ENCODE peak calls at places on chromosomes 12 and 14, in four cellular contexts. R is K562, T is GM12878, E is SK-N-SH. I is an unnamed sample.
A peak's percentile ranks its signal among the peaks of the same experiment; 100 is the strongest.

GRCh38 chr12:5521456-5522325 is 89.8 kb downstream of the NTF3 start:
- DNase-seq in R (no peak), T (no peak), E (no peak), I (no peak)

GRCh38 chr12:100151769-100152168 is 9.1 kb upstream of the BLTP3B start:
- DNase-seq in E (no peak), T (no peak), R (no peak), I (no peak)

GRCh38 chr12:26124491-26125450 is at the start of gene BHLHE41:
- DNase-seq in R (no peak), T (no peak), E (peak; percentile 77), I (peak; percentile 83)

GRCh38 chr12:4849024-4849594 is 60.6 kb upstream of the KCNA1 start:
- DNase-seq in R (peak; percentile 22), T (no peak), E (peak; percentile 54), I (no peak)

GRCh38 chr12:53078425-53079225 is 565 bp downstream of the SPRYD3 start:
- DNase-seq in T (no peak), R (no peak), E (no peak), I (no peak)

GRCh38 chr12:123050331-123050809 is 69.9 kb downstream of the ARL6IP4 start:
- DNase-seq in T (no peak), R (no peak), E (no peak), I (no peak)

GRCh38 chr14:101369194-101369915 is 191.9 kb upstream of the DIO3 start:
- DNase-seq in R (no peak), E (no peak), T (no peak), I (no peak)

GRCh38 chr12:131736807-131737484 is 26.1 kb downstream of the SFSWAP start:
- DNase-seq in R (no peak), T (no peak), E (no peak), I (no peak)

GRCh38 chr12:125657681-125658080 is 592.4 kb downstream of the AACS start:
- DNase-seq in T (no peak), E (no peak), R (no peak), I (no peak)

GRCh38 chr14:34843011-34843554 is 32.1 kb downstream of the BAZ1A start:
- DNase-seq in E (peak; percentile 11), T (peak; percentile 27), R (peak; percentile 26), I (no peak)

GRCh38 chr12:110577717-110578521 is 5.2 kb downstream of the PPTC7 start:
- DNase-seq in T (peak; percentile 84), E (no peak), R (peak; percentile 31), I (no peak)

GRCh38 chr12:62297321-62297720 is 37.1 kb downstream of the USP15 start:
- DNase-seq in E (no peak), T (no peak), R (no peak), I (no peak)

GRCh38 chr14:56147980-56148901 is 30.0 kb downstream of the PELI2 start:
- DNase-seq in E (no peak), T (no peak), R (no peak), I (no peak)

GRCh38 chr14:47391105-47391504 is 284.3 kb downstream of the MDGA2 start:
- DNase-seq in T (no peak), R (no peak), E (no peak), I (no peak)

GRCh38 chr12:109727039-109727723 is 13.6 kb downstream of the FAM222A start:
- DNase-seq in T (no peak), R (no peak), E (peak; percentile 36), I (no peak)

GRCh38 chr12:108611884-108612415 is 14.1 kb upstream of the TMEM119 start:
- DNase-seq in T (no peak), E (peak; percentile 56), R (peak; percentile 64), I (peak; percentile 78)

GRCh38 chr12:104498211-104498801 is 41.6 kb downstream of the CHST11 start:
- DNase-seq in T (no peak), R (no peak), E (no peak), I (no peak)

GRCh38 chr14:22070119-22070982 is 396.7 kb upstream of the OR4E1 start:
- DNase-seq in E (no peak), T (no peak), R (no peak), I (peak; percentile 41)

GRCh38 chr12:101619026-101619827 is 24.5 kb downstream of the MYBPC1 start:
- DNase-seq in T (no peak), R (no peak), E (no peak), I (no peak)

GRCh38 chr12:101620762-101621133 is 26.0 kb downstream of the MYBPC1 start:
- DNase-seq in E (no peak), R (no peak), T (no peak), I (no peak)

GRCh38 chr12:101612162-101612916 is 17.6 kb downstream of the MYBPC1 start:
- DNase-seq in R (no peak), T (no peak), E (no peak), I (no peak)

GRCh38 chr12:101619868-101620761 is 25.3 kb downstream of the MYBPC1 start:
- DNase-seq in E (no peak), R (no peak), T (no peak), I (no peak)

GRCh38 chr12:101616027-101616494 is 21.3 kb downstream of the MYBPC1 start:
- DNase-seq in T (no peak), E (no peak), R (no peak), I (no peak)
- TF ChIP-seq USF1 in T (no peak), E (no peak), R (no peak), I (no peak)

GRCh38 chr12:27285395-27285794 is 41.3 kb downstream of the STK38L start:
- DNase-seq in T (no peak), R (no peak), E (no peak), I (no peak)
- TF ChIP-seq USF2 in T (no peak), R (no peak), E (no peak), I (no peak)

DNA sequence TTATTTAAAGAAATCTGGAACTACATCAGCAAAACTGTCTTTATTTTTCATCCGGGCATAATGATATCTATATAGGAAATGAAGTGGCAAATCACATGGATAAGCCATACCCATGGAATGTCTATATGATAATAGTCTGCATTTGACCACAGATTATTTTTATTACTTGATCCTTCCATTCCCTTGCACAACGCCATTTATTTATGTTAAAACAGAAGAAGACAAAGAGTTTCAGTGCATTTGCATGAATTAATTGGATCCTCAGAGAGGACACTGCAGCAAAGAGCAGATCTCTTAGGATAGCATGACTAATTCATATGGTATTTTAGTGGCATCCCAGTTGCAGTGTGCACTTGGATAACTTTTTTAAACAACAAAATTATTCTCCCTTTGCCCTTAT is 345.0 kb downstream of the CCDC91 start:
- DNase-seq in E (no peak), T (no peak), R (no peak), I (no peak)
- TF ChIP-seq USF1 in E (no peak), T (no peak), R (no peak), I (no peak)

DNA sequence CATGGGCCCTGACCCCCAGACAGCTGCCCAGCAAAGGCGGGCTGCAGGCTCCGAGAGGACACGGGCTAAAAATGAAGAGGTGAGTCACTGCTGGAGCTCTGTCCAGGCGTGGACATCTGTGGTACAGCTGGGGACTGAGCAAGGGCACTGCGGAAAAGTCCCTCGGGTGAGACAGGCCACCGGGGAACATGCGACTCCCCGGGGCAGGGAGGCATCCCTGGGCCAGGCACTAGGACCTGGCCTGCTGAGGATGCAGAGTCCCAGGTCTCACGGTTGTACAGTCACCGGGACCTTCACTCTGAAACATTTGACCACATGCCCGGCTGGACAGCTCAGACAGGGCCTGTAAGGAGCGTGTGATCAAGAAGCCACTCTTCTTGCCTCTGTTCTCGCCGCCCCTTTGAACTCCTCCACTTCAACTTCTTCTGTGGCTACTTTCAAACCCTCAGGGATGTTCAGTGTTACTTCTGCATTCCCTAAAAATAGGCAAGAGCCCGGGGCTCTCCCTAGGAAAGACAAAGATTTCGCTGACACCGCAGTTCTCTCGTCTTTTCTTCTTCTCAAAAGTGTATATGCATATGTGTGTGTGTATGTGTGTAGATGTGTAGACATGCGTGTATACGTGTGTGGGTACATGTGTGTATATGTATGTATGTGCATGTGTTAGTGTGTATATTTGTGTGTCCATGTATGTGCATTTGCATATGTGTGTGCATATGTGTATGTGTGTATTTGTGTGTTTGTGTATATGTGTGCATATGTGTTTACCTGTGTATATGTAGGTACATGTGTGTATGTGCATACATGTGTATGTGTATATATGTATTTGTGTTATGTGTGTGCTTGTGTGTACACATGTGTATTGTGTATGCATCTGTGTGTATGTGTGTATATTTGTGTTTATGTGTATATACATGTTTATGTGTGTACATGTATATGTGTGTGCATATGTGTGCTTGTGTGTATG is 5.0 kb upstream of the RFLNA start:
- DNase-seq in T (no peak), R (no peak), E (peak; percentile 77), I (no peak)
- TF ChIP-seq USF2 in T (no peak), R (no peak), E (no peak), I (no peak)

I was measured in WTC11.